ENCODE peak calls at places on chromosomes 5 and 9, in ten cellular contexts. One of them, this sample, is unnamed.

GRCh38 chr5:6636293-6636692 is 3.1 kb downstream of the SRD5A1 start:
- DNase-seq in stimulated activated CD4-positive, alpha-beta T cell treated with anti-CD3 and anti-CD28 coated beads, Interleukin-4, amount 100 ng/mL, for 24 hours: no peak
- DNase-seq in NCI-H460: no peak
- DNase-seq in activated CD4-positive, alpha-beta T cell treated with anti-CD3 and anti-CD28 coated beads, Interleukin-2, amount 50 U/mL, for 1 hour: no peak
- DNase-seq in T-helper 9 cell: no peak
- DNase-seq in MG63: no peak
- DNase-seq in posterior cingulate gyrus: no peak
- DNase-seq in PC-9: no peak
- DNase-seq in skeletal muscle cell: no peak
- DNase-seq in HTR-8/SVneo: no peak
- DNase-seq in this sample: no peak

GRCh38 chr5:124650960-124651662 is 95.3 kb downstream of the ZNF608 start:
- DNase-seq in stimulated activated CD4-positive, alpha-beta T cell treated with anti-CD3 and anti-CD28 coated beads, Interleukin-4, amount 100 ng/mL, for 24 hours: no peak
- DNase-seq in NCI-H460: no peak
- DNase-seq in activated CD4-positive, alpha-beta T cell treated with anti-CD3 and anti-CD28 coated beads, Interleukin-2, amount 50 U/mL, for 1 hour: no peak
- DNase-seq in T-helper 9 cell: no peak
- DNase-seq in MG63: peak
- DNase-seq in posterior cingulate gyrus: no peak
- DNase-seq in PC-9: no peak
- DNase-seq in skeletal muscle cell: peak
- DNase-seq in HTR-8/SVneo: no peak
- DNase-seq in this sample: no peak

GRCh38 chr9:5442400-5443011 is 4.8 kb upstream of the PLGRKT start:
- DNase-seq in stimulated activated CD4-positive, alpha-beta T cell treated with anti-CD3 and anti-CD28 coated beads, Interleukin-4, amount 100 ng/mL, for 24 hours: peak
- DNase-seq in NCI-H460: peak
- DNase-seq in activated CD4-positive, alpha-beta T cell treated with anti-CD3 and anti-CD28 coated beads, Interleukin-2, amount 50 U/mL, for 1 hour: no peak
- DNase-seq in T-helper 9 cell: no peak
- DNase-seq in MG63: no peak
- DNase-seq in posterior cingulate gyrus: no peak
- DNase-seq in PC-9: peak
- DNase-seq in skeletal muscle cell: no peak
- DNase-seq in HTR-8/SVneo: peak
- DNase-seq in this sample: no peak

GRCh38 chr5:2889946-2890475 is 138.5 kb upstream of the IRX2 start:
- DNase-seq in stimulated activated CD4-positive, alpha-beta T cell treated with anti-CD3 and anti-CD28 coated beads, Interleukin-4, amount 100 ng/mL, for 24 hours: no peak
- DNase-seq in NCI-H460: no peak
- DNase-seq in activated CD4-positive, alpha-beta T cell treated with anti-CD3 and anti-CD28 coated beads, Interleukin-2, amount 50 U/mL, for 1 hour: no peak
- DNase-seq in T-helper 9 cell: no peak
- DNase-seq in MG63: no peak
- DNase-seq in posterior cingulate gyrus: no peak
- DNase-seq in PC-9: no peak
- DNase-seq in skeletal muscle cell: no peak
- DNase-seq in HTR-8/SVneo: no peak
- DNase-seq in this sample: no peak

GRCh38 chr9:84361645-84362044 is 21.1 kb upstream of the SLC28A3 start:
- DNase-seq in stimulated activated CD4-positive, alpha-beta T cell treated with anti-CD3 and anti-CD28 coated beads, Interleukin-4, amount 100 ng/mL, for 24 hours: no peak
- DNase-seq in NCI-H460: no peak
- DNase-seq in activated CD4-positive, alpha-beta T cell treated with anti-CD3 and anti-CD28 coated beads, Interleukin-2, amount 50 U/mL, for 1 hour: no peak
- DNase-seq in T-helper 9 cell: no peak
- DNase-seq in MG63: no peak
- DNase-seq in posterior cingulate gyrus: no peak
- DNase-seq in PC-9: no peak
- DNase-seq in skeletal muscle cell: no peak
- DNase-seq in HTR-8/SVneo: no peak
- DNase-seq in this sample: no peak

GRCh38 chr9:98995059-98995665 is 51.5 kb downstream of the COL15A1 start:
- DNase-seq in stimulated activated CD4-positive, alpha-beta T cell treated with anti-CD3 and anti-CD28 coated beads, Interleukin-4, amount 100 ng/mL, for 24 hours: no peak
- DNase-seq in NCI-H460: no peak
- DNase-seq in activated CD4-positive, alpha-beta T cell treated with anti-CD3 and anti-CD28 coated beads, Interleukin-2, amount 50 U/mL, for 1 hour: no peak
- DNase-seq in T-helper 9 cell: no peak
- DNase-seq in MG63: peak
- DNase-seq in posterior cingulate gyrus: no peak
- DNase-seq in PC-9: no peak
- DNase-seq in skeletal muscle cell: no peak
- DNase-seq in HTR-8/SVneo: no peak
- DNase-seq in this sample: no peak

GRCh38 chr9:118515947-118516346 is 811.7 kb downstream of the TLR4 start:
- DNase-seq in stimulated activated CD4-positive, alpha-beta T cell treated with anti-CD3 and anti-CD28 coated beads, Interleukin-4, amount 100 ng/mL, for 24 hours: no peak
- DNase-seq in NCI-H460: no peak
- DNase-seq in activated CD4-positive, alpha-beta T cell treated with anti-CD3 and anti-CD28 coated beads, Interleukin-2, amount 50 U/mL, for 1 hour: no peak
- DNase-seq in T-helper 9 cell: no peak
- DNase-seq in MG63: no peak
- DNase-seq in posterior cingulate gyrus: no peak
- DNase-seq in PC-9: no peak
- DNase-seq in skeletal muscle cell: no peak
- DNase-seq in HTR-8/SVneo: no peak
- DNase-seq in this sample: no peak

GRCh38 chr5:145478651-145479050 is 356.5 kb downstream of the PRELID2 start:
- DNase-seq in stimulated activated CD4-positive, alpha-beta T cell treated with anti-CD3 and anti-CD28 coated beads, Interleukin-4, amount 100 ng/mL, for 24 hours: no peak
- DNase-seq in NCI-H460: no peak
- DNase-seq in activated CD4-positive, alpha-beta T cell treated with anti-CD3 and anti-CD28 coated beads, Interleukin-2, amount 50 U/mL, for 1 hour: no peak
- DNase-seq in T-helper 9 cell: no peak
- DNase-seq in MG63: peak
- DNase-seq in posterior cingulate gyrus: no peak
- DNase-seq in PC-9: no peak
- DNase-seq in skeletal muscle cell: no peak
- DNase-seq in HTR-8/SVneo: no peak
- DNase-seq in this sample: no peak

GRCh38 chr5:82403724-82404123 is 125.6 kb upstream of the RPS23 start:
- DNase-seq in stimulated activated CD4-positive, alpha-beta T cell treated with anti-CD3 and anti-CD28 coated beads, Interleukin-4, amount 100 ng/mL, for 24 hours: no peak
- DNase-seq in NCI-H460: no peak
- DNase-seq in activated CD4-positive, alpha-beta T cell treated with anti-CD3 and anti-CD28 coated beads, Interleukin-2, amount 50 U/mL, for 1 hour: no peak
- DNase-seq in T-helper 9 cell: no peak
- DNase-seq in MG63: no peak
- DNase-seq in posterior cingulate gyrus: no peak
- DNase-seq in PC-9: no peak
- DNase-seq in skeletal muscle cell: no peak
- DNase-seq in HTR-8/SVneo: no peak
- DNase-seq in this sample: no peak

GRCh38 chr9:110807956-110808598 is 139.5 kb downstream of the MUSK start:
- DNase-seq in stimulated activated CD4-positive, alpha-beta T cell treated with anti-CD3 and anti-CD28 coated beads, Interleukin-4, amount 100 ng/mL, for 24 hours: no peak
- DNase-seq in NCI-H460: no peak
- DNase-seq in activated CD4-positive, alpha-beta T cell treated with anti-CD3 and anti-CD28 coated beads, Interleukin-2, amount 50 U/mL, for 1 hour: no peak
- DNase-seq in T-helper 9 cell: no peak
- DNase-seq in MG63: no peak
- DNase-seq in posterior cingulate gyrus: no peak
- DNase-seq in PC-9: no peak
- DNase-seq in skeletal muscle cell: no peak
- DNase-seq in HTR-8/SVneo: no peak
- DNase-seq in this sample: no peak

GRCh38 chr9:26814799-26815198 is 77.8 kb downstream of the CAAP1 start:
- DNase-seq in stimulated activated CD4-positive, alpha-beta T cell treated with anti-CD3 and anti-CD28 coated beads, Interleukin-4, amount 100 ng/mL, for 24 hours: no peak
- DNase-seq in NCI-H460: no peak
- DNase-seq in activated CD4-positive, alpha-beta T cell treated with anti-CD3 and anti-CD28 coated beads, Interleukin-2, amount 50 U/mL, for 1 hour: no peak
- DNase-seq in T-helper 9 cell: no peak
- DNase-seq in MG63: no peak
- DNase-seq in posterior cingulate gyrus: no peak
- DNase-seq in PC-9: no peak
- DNase-seq in skeletal muscle cell: no peak
- DNase-seq in HTR-8/SVneo: no peak
- DNase-seq in this sample: no peak

GRCh38 chr9:92538541-92538940 is 2.8 kb upstream of the ECM2 start:
- DNase-seq in stimulated activated CD4-positive, alpha-beta T cell treated with anti-CD3 and anti-CD28 coated beads, Interleukin-4, amount 100 ng/mL, for 24 hours: no peak
- DNase-seq in NCI-H460: no peak
- DNase-seq in activated CD4-positive, alpha-beta T cell treated with anti-CD3 and anti-CD28 coated beads, Interleukin-2, amount 50 U/mL, for 1 hour: no peak
- DNase-seq in T-helper 9 cell: no peak
- DNase-seq in MG63: no peak
- DNase-seq in posterior cingulate gyrus: no peak
- DNase-seq in PC-9: no peak
- DNase-seq in skeletal muscle cell: peak
- DNase-seq in HTR-8/SVneo: no peak
- DNase-seq in this sample: no peak

GRCh38 chr5:137613554-137614265 is 114.6 kb upstream of the SPOCK1 start:
- DNase-seq in stimulated activated CD4-positive, alpha-beta T cell treated with anti-CD3 and anti-CD28 coated beads, Interleukin-4, amount 100 ng/mL, for 24 hours: no peak
- DNase-seq in NCI-H460: no peak
- DNase-seq in activated CD4-positive, alpha-beta T cell treated with anti-CD3 and anti-CD28 coated beads, Interleukin-2, amount 50 U/mL, for 1 hour: no peak
- DNase-seq in T-helper 9 cell: no peak
- DNase-seq in MG63: no peak
- DNase-seq in posterior cingulate gyrus: no peak
- DNase-seq in PC-9: no peak
- DNase-seq in skeletal muscle cell: peak
- DNase-seq in HTR-8/SVneo: no peak
- DNase-seq in this sample: no peak

GRCh38 chr5:110094559-110094958 is 404.8 kb downstream of the MAN2A1 start:
- DNase-seq in stimulated activated CD4-positive, alpha-beta T cell treated with anti-CD3 and anti-CD28 coated beads, Interleukin-4, amount 100 ng/mL, for 24 hours: no peak
- DNase-seq in NCI-H460: no peak
- DNase-seq in activated CD4-positive, alpha-beta T cell treated with anti-CD3 and anti-CD28 coated beads, Interleukin-2, amount 50 U/mL, for 1 hour: no peak
- DNase-seq in T-helper 9 cell: no peak
- DNase-seq in MG63: no peak
- DNase-seq in posterior cingulate gyrus: no peak
- DNase-seq in PC-9: no peak
- DNase-seq in skeletal muscle cell: no peak
- DNase-seq in HTR-8/SVneo: no peak
- DNase-seq in this sample: no peak

GRCh38 chr5:135138116-135138850 is 104.3 kb upstream of the PITX1 start:
- DNase-seq in stimulated activated CD4-positive, alpha-beta T cell treated with anti-CD3 and anti-CD28 coated beads, Interleukin-4, amount 100 ng/mL, for 24 hours: no peak
- DNase-seq in NCI-H460: no peak
- DNase-seq in activated CD4-positive, alpha-beta T cell treated with anti-CD3 and anti-CD28 coated beads, Interleukin-2, amount 50 U/mL, for 1 hour: no peak
- DNase-seq in T-helper 9 cell: no peak
- DNase-seq in MG63: peak
- DNase-seq in posterior cingulate gyrus: no peak
- DNase-seq in PC-9: no peak
- DNase-seq in skeletal muscle cell: no peak
- DNase-seq in HTR-8/SVneo: no peak
- DNase-seq in this sample: no peak

GRCh38 chr5:154714271-154714986 is 40.7 kb upstream of the LARP1 start:
- DNase-seq in stimulated activated CD4-positive, alpha-beta T cell treated with anti-CD3 and anti-CD28 coated beads, Interleukin-4, amount 100 ng/mL, for 24 hours: no peak
- DNase-seq in NCI-H460: no peak
- DNase-seq in activated CD4-positive, alpha-beta T cell treated with anti-CD3 and anti-CD28 coated beads, Interleukin-2, amount 50 U/mL, for 1 hour: no peak
- DNase-seq in T-helper 9 cell: no peak
- DNase-seq in MG63: peak
- DNase-seq in posterior cingulate gyrus: no peak
- DNase-seq in PC-9: peak
- DNase-seq in skeletal muscle cell: no peak
- DNase-seq in HTR-8/SVneo: no peak
- DNase-seq in this sample: no peak